ENCODE peak calls at places on chromosome 6, in ten cellular contexts. U is gastrocnemius medialis, O is SK-MEL-5, H is MCF 10A, D is GM10248, F is choroid plexus epithelial cell, B is neural crest cell, S is NCI-H1092 treated with DMSO at 0.1 percent for 48 hours, M is hepatocyte, W is lower leg skin. A is an unnamed sample.

GRCh38 chr6:162621246-162621645 is 106.3 kb downstream of the PRKN start:
- DNase-seq in D (no peak), M (peak), S (no peak), O (no peak), F (peak), U (no peak), W (no peak), H (peak), B (no peak), A (no peak)

GRCh38 chr6:52616271-52616670 is 39.4 kb upstream of the TRAM2 start:
- DNase-seq in U (no peak), F (no peak), S (no peak), B (no peak), M (no peak), W (no peak), O (no peak), D (no peak), H (no peak), A (no peak)

GRCh38 chr6:26249959-26250805 is 114.8 kb upstream of the BTN3A2 start:
- DNase-seq in F (peak), M (peak), O (peak), D (no peak), W (no peak), S (peak), U (peak), H (peak), B (peak), A (no peak)

GRCh38 chr6:86148586-86148985 is 505.9 kb upstream of the SYNCRIP start:
- DNase-seq in M (no peak), S (no peak), H (no peak), W (no peak), O (no peak), B (no peak), U (no peak), F (no peak), D (no peak), A (no peak)

GRCh38 chr6:12062605-12063004 is 50.5 kb downstream of the HIVEP1 start:
- DNase-seq in D (no peak), F (no peak), U (no peak), H (no peak), O (no peak), W (no peak), M (no peak), S (no peak), B (no peak), A (no peak)

GRCh38 chr6:128350416-128351254 is 169.8 kb downstream of the PTPRK start:
- DNase-seq in H (peak), S (no peak), O (no peak), B (no peak), F (peak), W (no peak), U (no peak), M (peak), D (no peak), A (no peak)

GRCh38 chr6:129353067-129353466 is 356.9 kb downstream of the ARHGAP18 start:
- DNase-seq in S (no peak), D (no peak), H (peak), U (peak), M (no peak), F (no peak), B (no peak), O (peak), W (peak), A (peak)

GRCh38 chr6:165713845-165714466 is 50.9 kb upstream of the PDE10A start:
- DNase-seq in S (no peak), F (no peak), W (no peak), U (no peak), D (no peak), M (no peak), O (no peak), B (no peak), H (no peak), A (no peak)

GRCh38 chr6:170243791-170244291 is 47.0 kb downstream of the DLL1 start:
- DNase-seq in W (no peak), O (no peak), F (peak), H (no peak), D (no peak), M (no peak), U (no peak), S (peak), B (no peak), A (no peak)

GRCh38 chr6:9520417-9521151 is 894.3 kb downstream of the TFAP2A start:
- DNase-seq in O (no peak), H (peak), M (no peak), F (peak), S (no peak), B (no peak), D (no peak), W (no peak), U (no peak), A (no peak)

GRCh38 chr6:45619994-45620471 is 242.3 kb upstream of the SUPT3H start:
- DNase-seq in W (no peak), M (no peak), D (no peak), S (no peak), B (no peak), O (no peak), F (peak), U (no peak), H (no peak), A (no peak)

A was measured in T47D.